ENCODE peak calls at places on chromosomes 7 and 10, in four cellular contexts. R is MV-4-11; G is activated CD4-positive, CD25-positive, alpha-beta regulatory T cell; Y is stimulated activated CD4-positive, alpha-beta T cell treated with anti-CD3 and anti-CD28 coated beads, Interleukin-4, amount 100 ng/mL, for 4 hours. S is an unnamed sample.

GRCh38 chr10:86671985-86672710 is 3.8 kb downstream of the LDB3 start:
- DNase-seq in R (no peak), G (no peak), Y (no peak), S (no peak)

GRCh38 chr10:110919349-110919931 is at the start of gene SHOC2:
- DNase-seq in R (no peak), G (peak; percentile 90), Y (peak; percentile 94), S (peak; percentile 100)

GRCh38 chr7:79820387-79820786 is 314.2 kb upstream of the GNAI1 start:
- DNase-seq in R (no peak), G (no peak), Y (no peak), S (no peak)

GRCh38 chr10:98302711-98303365 is 34.8 kb upstream of the LOXL4 start:
- DNase-seq in R (no peak), G (no peak), Y (no peak), S (no peak)

GRCh38 chr7:927031-927671 is 27.3 kb downstream of the ADAP1 start:
- DNase-seq in R (no peak), G (no peak), Y (no peak), S (no peak)

GRCh38 chr7:42543953-42544352 is 306.9 kb upstream of the GLI3 start:
- DNase-seq in R (no peak), G (no peak), Y (no peak), S (no peak)

GRCh38 chr7:39016609-39017008 is 38.9 kb downstream of the POU6F2 start:
- DNase-seq in R (no peak), G (no peak), Y (no peak), S (peak; percentile 18)

GRCh38 chr10:101244321-101245050 is 15.2 kb upstream of the LBX1 start:
- DNase-seq in R (peak; percentile 14), G (no peak), Y (no peak), S (no peak)

GRCh38 chr10:42475168-42476098 is 162.9 kb downstream of the ZNF33B start:
- DNase-seq in R (no peak), G (no peak), Y (no peak), S (no peak)